ENCODE peak calls at places on chromosomes 5 and 9, in ten cellular contexts. G is thyroid gland, O is heart left ventricle, C is IMR-90, B is ovary, U is right lobe of liver, H is left ventricle myocardium inferior, W is PC-3, M is foreskin keratinocyte, V is dorsolateral prefrontal cortex. X is an unnamed sample.
A peak's percentile ranks its signal among the peaks of the same experiment; 100 is the strongest.

GRCh38 chr5:35971186-35971877 is 19.9 kb downstream of the UGT3A1 start:
- DNase-seq in G (no peak), O (no peak), C (no peak), B (no peak), U (no peak), H (no peak), W (peak; percentile 4), M (peak; percentile 8), V (no peak), X (no peak)

GRCh38 chr5:157511656-157512644 is 51.9 kb downstream of the NIPAL4 start:
- DNase-seq in G (peak; percentile 89), O (peak; percentile 91), C (peak; percentile 98), B (peak; percentile 93), U (peak; percentile 84), H (peak; percentile 90), W (peak; percentile 99), M (peak; percentile 74), V (no peak), X (peak; percentile 94)

GRCh38 chr5:73437126-73438047 is 11.2 kb downstream of the FOXD1 start:
- DNase-seq in G (no peak), O (no peak), C (peak; percentile 67), B (no peak), U (no peak), H (no peak), W (peak; percentile 80), M (no peak), V (no peak), X (no peak)

GRCh38 chr9:115373000-115373709 is 255.2 kb upstream of the TNC start:
- DNase-seq in G (no peak), O (no peak), C (peak; percentile 98), B (no peak), U (no peak), H (no peak), W (peak; percentile 96), M (peak; percentile 94), V (no peak), X (peak; percentile 74)

GRCh38 chr9:101705135-101705661 is 33.2 kb downstream of the GRIN3A start:
- DNase-seq in G (peak; percentile 3), O (peak; percentile 18), C (no peak), B (no peak), U (peak; percentile 61), H (peak; percentile 19), W (peak; percentile 30), M (no peak), V (no peak), X (no peak)

GRCh38 chr9:127277770-127278169 is 13.2 kb downstream of the GARNL3 start:
- DNase-seq in G (no peak), O (no peak), C (no peak), B (no peak), U (no peak), H (no peak), W (no peak), M (no peak), V (no peak), X (no peak)

GRCh38 chr9:100029246-100029645 is 69.6 kb downstream of the ERP44 start:
- DNase-seq in G (no peak), O (no peak), C (no peak), B (no peak), U (no peak), H (no peak), W (no peak), M (no peak), V (no peak), X (no peak)

GRCh38 chr5:172452398-172453205 is 1.7 kb downstream of the SH3PXD2B start:
- DNase-seq in G (no peak), O (no peak), C (peak; percentile 72), B (no peak), U (no peak), H (no peak), W (peak; percentile 22), M (peak; percentile 44), V (no peak), X (peak; percentile 39)

GRCh38 chr5:98905857-98906688 is 22.7 kb downstream of the CHD1 start:
- DNase-seq in G (no peak), O (no peak), C (peak; percentile 59), B (no peak), U (no peak), H (no peak), W (peak; percentile 83), M (peak; percentile 10), V (no peak), X (no peak)

GRCh38 chr5:8457187-8458037 is 588.5 kb downstream of the MTRR start:
- DNase-seq in G (peak; percentile 94), O (peak; percentile 95), C (peak; percentile 98), B (peak; percentile 94), U (peak; percentile 93), H (peak; percentile 95), W (no peak), M (peak; percentile 83), V (peak; percentile 82), X (peak; percentile 99)

GRCh38 chr9:136927343-136928261 is 16.9 kb downstream of the FBXW5 start:
- DNase-seq in G (no peak), O (no peak), C (peak; percentile 28), B (no peak), U (peak; percentile 43), H (no peak), W (no peak), M (no peak), V (no peak), X (no peak)

GRCh38 chr9:98256632-98257218 is 1.3 kb upstream of the TBC1D2 start:
- DNase-seq in G (no peak), O (no peak), C (no peak), B (no peak), U (no peak), H (no peak), W (no peak), M (no peak), V (no peak), X (no peak)

GRCh38 chr5:178564842-178565550 is 25.2 kb downstream of the COL23A1 start:
- DNase-seq in G (no peak), O (no peak), C (no peak), B (no peak), U (no peak), H (no peak), W (no peak), M (no peak), V (no peak), X (no peak)

GRCh38 chr9:876425-876824 is 34.9 kb downstream of the DMRT1 start:
- DNase-seq in G (no peak), O (no peak), C (no peak), B (no peak), U (no peak), H (no peak), W (no peak), M (no peak), V (no peak), X (no peak)
- H3K27me3 ChIP-seq in G (no peaks in the 10 kb centered on the region), O (peaks cover 15% of the 10 kb centered on the region), C (no peaks in the 10 kb centered on the region), B (no peaks in the 10 kb centered on the region), U (no peaks in the 10 kb centered on the region), H (peaks cover 8% of the 10 kb centered on the region), W (peaks cover 8% of the 10 kb centered on the region), M (peaks cover 7% of the 10 kb centered on the region), V (no peaks in the 10 kb centered on the region), X (no peaks in the 10 kb centered on the region)

DNA sequence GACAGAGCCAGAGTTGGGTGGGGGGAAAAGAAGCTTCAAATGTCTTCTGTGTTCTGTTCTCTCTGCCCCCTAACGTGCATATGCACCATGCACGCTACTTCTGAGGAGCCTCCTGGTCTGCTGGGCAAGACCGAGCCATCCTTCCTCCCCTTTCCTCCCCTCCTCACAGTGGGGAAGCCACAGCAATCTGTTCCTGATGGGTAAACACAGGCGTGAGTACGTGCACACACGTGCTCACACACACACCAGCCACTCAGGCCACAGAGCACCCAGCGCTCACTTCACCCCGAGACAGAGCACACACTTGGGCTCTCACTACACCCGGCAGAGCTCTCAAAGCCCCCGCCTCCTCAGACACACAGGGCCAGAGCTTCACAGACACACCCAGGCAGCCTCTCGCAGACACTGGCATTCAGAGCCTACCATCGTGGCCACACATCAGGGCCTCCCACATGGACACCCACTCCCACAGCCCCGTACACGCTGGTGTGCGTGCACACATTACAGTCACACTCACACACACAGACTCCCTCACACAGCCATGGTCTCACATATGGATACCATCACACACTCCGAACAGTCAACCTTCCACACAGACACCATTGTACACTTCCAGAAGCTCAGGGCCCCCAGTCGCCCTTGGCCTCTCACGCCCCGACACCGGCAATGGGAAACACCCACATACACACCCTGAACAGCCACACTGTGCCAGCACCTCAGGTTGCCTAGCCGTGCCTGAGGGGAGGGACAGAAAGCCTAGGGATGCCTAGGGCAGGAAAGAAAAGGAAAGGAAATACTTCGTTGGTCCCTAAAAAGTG is 13.5 kb downstream of the CNTFR start:
- DNase-seq in G (no peak), O (no peak), C (no peak), B (no peak), U (no peak), H (no peak), W (no peak), M (no peak), V (no peak), X (no peak)
- H3K27me3 ChIP-seq in G (peaks cover 7% of the 10 kb centered on the region), O (peaks cover 44% of the 10 kb centered on the region), C (peaks cover 88% of the 10 kb centered on the region), B (no peaks in the 10 kb centered on the region), U (no peaks in the 10 kb centered on the region), H (peaks cover 70% of the 10 kb centered on the region), W (no peaks in the 10 kb centered on the region), M (peaks cover 69% of the 10 kb centered on the region), V (peaks cover 9% of the 10 kb centered on the region), X (peaks cover 33% of the 10 kb centered on the region)

DNA sequence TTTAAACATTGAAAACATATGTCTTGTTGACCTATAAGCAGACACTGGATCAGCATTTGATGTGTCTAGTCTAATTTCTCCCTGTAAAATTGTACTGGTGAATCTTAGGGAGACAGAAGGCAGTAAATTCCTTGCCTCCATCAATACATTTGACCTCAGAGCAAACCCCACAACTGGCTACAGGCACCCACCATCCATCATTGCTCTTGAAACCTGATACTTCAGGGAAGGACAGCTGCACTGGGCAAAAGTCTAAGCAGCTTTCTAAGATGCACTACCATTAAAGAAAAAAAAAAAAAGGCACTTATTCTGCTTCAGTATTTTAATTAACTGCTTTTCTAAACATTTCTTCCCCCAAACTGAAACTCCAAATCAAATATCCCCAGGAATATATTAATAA is 1051.3 kb upstream of the DMAC1 start:
- DNase-seq in G (no peak), O (no peak), C (no peak), B (no peak), U (no peak), H (no peak), W (no peak), M (no peak), V (no peak), X (no peak)
- H3K27me3 ChIP-seq in G (peaks cover 3% of the 10 kb centered on the region), O (peaks cover 8% of the 10 kb centered on the region), C (no peaks in the 10 kb centered on the region), B (no peaks in the 10 kb centered on the region), U (no peaks in the 10 kb centered on the region), H (peaks cover 19% of the 10 kb centered on the region), W (peaks cover 2% of the 10 kb centered on the region), M (peaks cover 21% of the 10 kb centered on the region), V (no peaks in the 10 kb centered on the region), X (no peaks in the 10 kb centered on the region)

DNA sequence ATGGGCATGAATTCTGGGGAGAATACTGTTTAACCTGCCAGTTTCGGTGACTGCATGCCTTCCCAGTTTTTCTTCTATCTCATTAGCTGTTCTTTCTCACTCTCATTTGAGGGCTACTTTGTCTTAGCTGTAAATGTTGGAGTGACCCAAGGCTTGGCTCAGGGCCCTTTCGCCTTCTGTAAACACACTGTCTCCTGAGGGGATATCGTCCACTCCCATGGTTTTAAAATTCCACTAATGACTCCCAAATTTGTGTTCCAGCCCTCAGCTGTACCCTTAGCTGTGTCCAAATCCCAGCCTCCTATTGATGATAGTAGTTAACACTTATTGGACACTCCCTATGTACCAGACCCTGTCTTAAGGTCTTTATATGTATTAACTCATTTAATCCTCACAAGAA is 14.1 kb upstream of the RNF145 start:
- DNase-seq in G (no peak), O (no peak), C (no peak), B (no peak), U (no peak), H (peak; percentile 16), W (no peak), M (no peak), V (no peak), X (no peak)
- H3K27me3 ChIP-seq in G (no peaks in the 10 kb centered on the region), O (no peaks in the 10 kb centered on the region), C (peaks cover 1% of the 10 kb centered on the region), B (no peaks in the 10 kb centered on the region), U (no peaks in the 10 kb centered on the region), H (no peaks in the 10 kb centered on the region), W (no peaks in the 10 kb centered on the region), M (no peaks in the 10 kb centered on the region), V (no peaks in the 10 kb centered on the region), X (no peaks in the 10 kb centered on the region)

X was measured in BJ.